ENCODE peak calls at places on chromosome 4, in nine cellular contexts. T is GM04504; K is neural progenitor cell; O is nucleus accumbens; A is Peyer's patch; I is iPS-NIHi11; B is NCI-H1092; N is naive thymus-derived CD4-positive, alpha-beta T cell; V is fibroblast of pulmonary artery. Z is an unnamed sample.

GRCh38 chr4:154485127-154485773 is 6.3 kb downstream of the DCHS2 start:
- DNase-seq in A (no peak), I (no peak), V (no peak), T (no peak), B (no peak), K (no peak), O (no peak), N (no peak), Z (no peak)

GRCh38 chr4:70892086-70892769 is 9.9 kb upstream of the MOB1B start:
- DNase-seq in T (no peak), K (no peak), V (peak; percentile 10), O (no peak), N (no peak), B (no peak), I (no peak), A (peak; percentile 50), Z (no peak)

GRCh38 chr4:57124145-57124544 is 14.0 kb upstream of the IGFBP7 start:
- DNase-seq in B (no peak), I (no peak), O (no peak), A (no peak), N (no peak), K (no peak), V (peak; percentile 71), T (no peak), Z (no peak)

GRCh38 chr4:112109455-112110425 is 35.5 kb upstream of the FAM241A start:
- DNase-seq in N (no peak), T (no peak), A (no peak), I (no peak), O (no peak), V (peak; percentile 75), B (no peak), K (no peak), Z (no peak)

GRCh38 chr4:41446391-41446790 is 91.6 kb upstream of the LIMCH1 start:
- DNase-seq in A (no peak), N (no peak), V (no peak), K (no peak), B (no peak), T (no peak), I (no peak), O (no peak), Z (no peak)

GRCh38 chr4:20462426-20463175 is 210.9 kb downstream of the SLIT2 start:
- DNase-seq in B (no peak), N (no peak), V (no peak), A (no peak), K (no peak), T (no peak), O (no peak), I (no peak), Z (no peak)

GRCh38 chr4:155679343-155679742 is 12.7 kb downstream of the GUCY1A1 start:
- DNase-seq in O (no peak), T (no peak), N (no peak), I (no peak), V (peak; percentile 60), A (no peak), K (peak; percentile 16), B (no peak), Z (no peak)

GRCh38 chr4:129394635-129395034 is 298.7 kb downstream of the C4orf33 start:
- DNase-seq in O (no peak), I (no peak), V (no peak), K (no peak), T (no peak), A (no peak), N (no peak), B (peak; percentile 66), Z (no peak)

GRCh38 chr4:19497692-19498091 is 754.0 kb upstream of the SLIT2 start:
- DNase-seq in N (no peak), A (no peak), B (no peak), O (no peak), T (no peak), K (no peak), V (no peak), I (no peak), Z (no peak)

GRCh38 chr4:70703695-70704332 is 15.5 kb downstream of the UTP3 start:
- DNase-seq in T (no peak), V (peak; percentile 35), N (peak; percentile 12), K (peak; percentile 64), B (peak; percentile 64), A (no peak), I (no peak), O (peak; percentile 51), Z (no peak)

GRCh38 chr4:54647070-54647469 is 10.7 kb upstream of the KIT start:
- DNase-seq in V (no peak), N (no peak), A (no peak), B (no peak), K (no peak), I (no peak), O (no peak), T (no peak), Z (no peak)

GRCh38 chr4:1294424-1294823 is 4.7 kb downstream of the MAEA start:
- DNase-seq in N (no peak), V (no peak), A (no peak), O (no peak), T (no peak), B (no peak), K (no peak), I (no peak), Z (no peak)

GRCh38 chr4:8168832-8169598 is 10.4 kb upstream of the ABLIM2 start:
- DNase-seq in K (no peak), T (no peak), B (no peak), O (no peak), V (no peak), N (no peak), A (no peak), I (no peak), Z (no peak)

GRCh38 chr4:150415213-150415612 is 166.7 kb upstream of the MAB21L2 start:
- DNase-seq in I (no peak), T (no peak), N (no peak), B (no peak), O (no peak), K (no peak), A (no peak), V (no peak), Z (no peak)

GRCh38 chr4:113445286-113445685 is 316.3 kb downstream of the CAMK2D start:
- DNase-seq in N (no peak), K (no peak), I (no peak), B (no peak), A (peak; percentile 55), T (peak; percentile 95), V (peak; percentile 99), O (no peak), Z (no peak)

GRCh38 chr4:87419578-87420249 is 2.7 kb upstream of the NUDT9 start:
- DNase-seq in O (no peak), N (no peak), T (no peak), I (no peak), A (no peak), K (peak; percentile 40), V (no peak), B (no peak), Z (no peak)

GRCh38 chr4:102608190-102608589 is 107.0 kb downstream of the NFKB1 start:
- DNase-seq in A (no peak), K (no peak), T (no peak), B (no peak), V (no peak), N (no peak), O (no peak), I (no peak), Z (no peak)

GRCh38 chr4:138851626-138852443 is 163.7 kb upstream of the NOCT start:
- DNase-seq in N (no peak), V (no peak), K (peak; percentile 13), A (no peak), T (no peak), I (peak; percentile 48), B (peak; percentile 40), O (peak; percentile 24), Z (no peak)

GRCh38 chr4:27397886-27398285 is 537.2 kb downstream of the STIM2 start:
- DNase-seq in V (peak; percentile 67), O (no peak), I (no peak), A (no peak), T (peak; percentile 43), N (no peak), B (no peak), K (no peak), Z (no peak)

GRCh38 chr4:122928930-122929329 is 6.5 kb upstream of the NUDT6 start:
- DNase-seq in T (no peak), B (no peak), A (no peak), O (no peak), K (no peak), V (no peak), I (no peak), N (no peak), Z (no peak)

GRCh38 chr4:78585633-78586032 is 34.1 kb downstream of the ANXA3 start:
- DNase-seq in O (no peak), N (no peak), V (no peak), K (no peak), B (no peak), T (no peak), I (no peak), A (no peak), Z (no peak)

GRCh38 chr4:169492436-169493163 is 119.8 kb downstream of the NEK1 start:
- DNase-seq in K (peak; percentile 44), V (peak; percentile 67), O (no peak), A (peak; percentile 70), I (peak; percentile 64), N (no peak), T (peak; percentile 24), B (no peak), Z (peak; percentile 27)

Z was measured in stimulated activated CD4-positive, alpha-beta T cell treated with anti-CD3 and anti-CD28 coated beads, Interleukin-12 subunit alpha, Interleukin-12 subunit beta, amount 100 ng/mL, for 48 hours.